ENCODE peak calls at places on chromosomes 7 and 10, in four cellular contexts. I, P, U and X are unnamed samples.

GRCh38 chr7:71613316-71613715 is 481.4 kb downstream of the GALNT17 start:
- DNase-seq in U (no peak), I (no peak), P (no peak), X (no peak)

GRCh38 chr10:78729810-78730209 is 339.0 kb upstream of the ZMIZ1 start:
- DNase-seq in U (no peak), I (no peak), P (no peak), X (no peak)

GRCh38 chr7:131071786-131072504 is 255.7 kb upstream of the MKLN1 start:
- DNase-seq in P (no peak), I (no peak), U (peak), X (peak)

GRCh38 chr10:72356987-72357386 is 2.3 kb upstream of the DNAJB12 start:
- DNase-seq in P (no peak), U (peak), I (no peak), X (no peak)

GRCh38 chr10:5089869-5090268 is 4.3 kb upstream of the AKR1C3 start:
- DNase-seq in I (no peak), P (no peak), U (no peak), X (peak)

GRCh38 chr7:35508623-35509400 is 186.1 kb downstream of the HERPUD2 start:
- DNase-seq in U (no peak), I (no peak), P (no peak), X (no peak)

GRCh38 chr10:94462130-94462529 is 59.8 kb downstream of the TBC1D12 start:
- DNase-seq in I (no peak), U (no peak), P (no peak), X (no peak)

GRCh38 chr7:50591480-50592438 is 26.6 kb upstream of the DDC start:
- DNase-seq in P (peak), I (no peak), U (no peak), X (no peak)

GRCh38 chr7:46707973-46708372 is 786.9 kb upstream of the IGFBP3 start:
- DNase-seq in P (no peak), I (no peak), U (no peak), X (no peak)

GRCh38 chr10:29554660-29555059 is 80.1 kb downstream of the SVIL start:
- DNase-seq in P (no peak), I (no peak), U (no peak), X (peak)

GRCh38 chr10:96585726-96586418 is 940 bp downstream of the TM9SF3 start:
- DNase-seq in P (no peak), I (no peak), U (no peak), X (peak)

GRCh38 chr10:74078037-74078436 is 72.6 kb downstream of the AP3M1 start:
- DNase-seq in P (peak), I (no peak), U (no peak), X (peak)

DNA sequence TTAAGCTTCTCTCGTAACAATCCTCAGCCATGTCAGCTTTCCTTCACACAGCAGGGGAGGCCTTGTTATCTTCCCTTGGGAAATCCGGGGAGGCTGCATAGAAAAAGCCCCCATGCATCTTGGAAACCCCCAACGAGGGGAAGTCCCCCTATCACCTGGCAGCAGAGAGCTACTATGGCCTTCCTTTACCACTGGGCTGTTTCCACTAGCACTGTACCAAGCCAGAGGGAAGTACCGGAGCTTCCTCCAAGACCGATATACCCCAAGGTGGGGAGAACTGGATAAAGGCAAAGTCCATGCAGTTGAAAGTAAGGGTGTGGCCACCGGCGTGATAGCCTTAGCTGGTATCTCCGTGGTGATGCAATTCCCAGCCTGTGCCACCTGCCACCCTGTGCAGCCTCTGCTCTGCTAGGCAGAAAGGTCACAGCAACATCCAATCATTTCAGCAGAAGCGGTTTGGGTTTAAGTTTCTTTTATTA is 4.4 kb upstream of the CLIP2 start:
- DNase-seq in I (no peak), P (peak), U (peak), X (no peak)
- H3K4me3 ChIP-seq in I (no peak), P (peak), U (no peak), X (no peak)

GRCh38 chr7:149500910-149501309 is 3.3 kb upstream of the ZNF746 start:
- DNase-seq in I (no peak), U (no peak), P (no peak), X (no peak)
- TF ChIP-seq CHD1 in I (no peak), U (no peak), P (no peak), X (no peak)

DNA sequence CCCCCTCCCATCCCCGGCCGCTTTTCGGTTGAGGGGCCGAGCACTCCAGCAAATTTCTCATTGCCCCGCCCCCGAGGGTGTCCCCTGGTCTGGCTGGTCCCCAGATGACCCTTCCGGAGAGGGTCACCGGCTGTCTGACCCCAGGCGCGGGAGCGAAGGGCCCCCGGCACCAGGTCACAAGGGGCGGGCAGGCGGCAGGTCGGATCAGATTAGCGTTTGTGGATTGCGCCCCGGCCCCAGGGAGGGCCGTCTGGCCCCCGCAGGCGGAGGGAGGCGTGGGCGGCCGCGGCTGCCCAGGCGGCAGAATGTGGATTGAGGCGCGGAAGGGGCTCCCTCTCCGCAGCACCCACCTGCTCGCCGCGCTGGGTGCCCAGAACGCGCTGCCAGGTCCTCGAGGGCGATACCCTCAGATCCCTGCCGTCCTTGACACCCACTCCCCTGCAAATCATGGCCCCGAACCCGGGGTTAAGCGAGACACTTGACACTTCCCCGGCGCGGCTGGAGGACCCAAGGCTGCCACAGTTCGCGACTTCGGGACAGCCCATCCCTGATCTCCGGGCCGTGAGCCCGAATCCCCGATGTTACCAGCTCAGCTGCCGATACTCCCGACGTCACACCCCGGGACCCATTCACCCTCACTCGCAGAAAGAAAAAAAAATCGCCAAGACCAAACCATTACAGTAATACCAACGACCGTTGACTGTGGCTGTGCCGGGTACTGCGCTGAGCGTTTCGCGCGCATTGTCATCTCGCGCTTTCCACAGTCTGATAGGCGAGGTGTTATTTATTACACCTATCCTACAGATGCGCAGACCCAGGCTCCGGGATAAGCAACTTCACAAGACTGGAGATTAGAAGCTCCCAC is 953 bp downstream of the NODAL start:
- DNase-seq in I (peak), P (no peak), U (no peak), X (no peak)
- H3K4me3 ChIP-seq in I (peak), P (no peak), U (no peak), X (no peak)

DNA sequence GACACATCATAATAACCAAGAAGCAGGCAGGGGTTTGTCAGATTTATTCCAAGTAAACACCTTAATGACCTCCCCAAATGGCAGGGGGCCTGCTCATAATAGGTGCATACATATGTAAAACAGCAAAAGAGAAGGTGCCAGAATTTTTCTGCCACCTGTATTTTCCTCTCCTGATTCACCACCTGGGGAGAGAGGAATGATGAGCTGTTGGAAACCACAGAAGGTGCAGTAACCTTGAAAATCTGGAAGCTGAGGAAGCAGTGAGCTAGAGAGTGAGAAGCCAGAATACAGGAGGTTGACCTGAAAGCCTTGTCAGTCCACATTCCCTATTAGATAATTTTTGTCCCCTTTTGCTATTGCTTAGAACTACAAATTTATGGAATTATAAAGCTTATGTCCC is 46.2 kb upstream of the PDE1C start:
- DNase-seq in P (no peak), I (no peak), U (no peak), X (no peak)
- TF ChIP-seq CHD1 in P (no peak), I (no peak), U (no peak), X (no peak)

GRCh38 chr7:106031271-106032029 is 68.4 kb downstream of the CDHR3 start:
- DNase-seq in U (no peak), I (no peak), P (no peak), X (no peak)
- H3K4me3 ChIP-seq in U (no peak), I (no peak), P (no peak), X (no peak)

GRCh38 chr10:125397608-125398007 is 237.2 kb upstream of the CTBP2 start:
- DNase-seq in U (no peak), P (no peak), I (no peak), X (no peak)
- TF ChIP-seq CHD1 in U (no peak), P (no peak), I (no peak), X (no peak)

DNA sequence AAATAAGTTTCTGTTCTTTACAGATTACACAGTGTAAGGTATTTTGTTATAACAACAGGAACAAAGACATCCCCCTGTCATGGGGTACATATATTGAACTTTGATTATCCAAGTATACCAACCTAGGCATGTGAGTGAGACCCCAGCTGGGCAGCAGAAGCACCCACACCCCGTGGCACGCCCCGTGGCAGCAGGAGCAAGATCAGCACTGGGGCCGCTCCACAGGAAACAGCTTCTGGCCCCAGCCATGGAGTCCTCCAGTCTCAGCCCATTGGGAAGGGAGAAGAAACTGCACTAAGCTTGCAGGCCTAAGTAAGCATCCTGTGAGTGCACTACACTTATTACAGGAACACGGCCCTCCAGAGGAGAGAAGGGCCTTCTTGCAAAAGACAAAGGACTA is 24.2 kb upstream of the TMEM72 start:
- DNase-seq in P (no peak), U (no peak), I (no peak), X (no peak)
- H3K4me3 ChIP-seq in P (no peak), U (no peak), I (no peak), X (no peak)